ENCODE peak calls at places on chromosomes 5 and 9, in five cellular contexts. U is gastrocnemius medialis, A is neural progenitor cell, O is aorta, D is left ventricle myocardium inferior. H is an unnamed sample. For H3K36me3, the result is how much of the 10 kb centered on the place peaks cover.

GRCh38 chr5:151612689-151613427 is 21.7 kb upstream of the FAT2 start:
- DNase-seq in U (peak), A (no peak), O (no peak), D (no peak), H (no peak)

GRCh38 chr9:124880501-124880900 is 18.6 kb downstream of the ARPC5L start:
- DNase-seq in U (no peak), A (no peak), O (no peak), D (no peak), H (peak)

GRCh38 chr9:96219615-96220257 is 82.2 kb downstream of the HSD17B3 start:
- DNase-seq in U (no peak), A (peak), O (peak), D (peak), H (peak)

GRCh38 chr9:78031271-78031825 is at the start of gene GNAQ:
- DNase-seq in U (no peak), A (peak), O (peak), D (peak), H (peak)

GRCh38 chr9:14433293-14433818 is 119.4 kb upstream of the NFIB start:
- DNase-seq in U (no peak), A (no peak), O (no peak), D (no peak), H (no peak)

GRCh38 chr9:136537411-136537810 is 8.4 kb downstream of the NOTCH1 start:
- DNase-seq in U (no peak), A (no peak), O (no peak), D (no peak), H (no peak)

GRCh38 chr5:133611357-133612020 is 852 bp downstream of the FSTL4 start:
- DNase-seq in U (no peak), A (peak), O (no peak), D (no peak), H (no peak)

GRCh38 chr9:20558609-20559016 is 63.7 kb downstream of the MLLT3 start:
- DNase-seq in U (no peak), A (peak), O (no peak), D (no peak), H (no peak)

GRCh38 chr5:59140133-59140532 is 557.3 kb downstream of the RAB3C start:
- DNase-seq in U (no peak), A (no peak), O (no peak), D (no peak), H (no peak)

GRCh38 chr5:179306191-179307005 is 38.9 kb downstream of the ADAMTS2 start:
- DNase-seq in U (no peak), A (no peak), O (peak), D (no peak), H (no peak)

GRCh38 chr5:116329503-116329902 is 244.7 kb downstream of the COMMD10 start:
- DNase-seq in U (no peak), A (no peak), O (no peak), D (no peak), H (no peak)

GRCh38 chr5:136249678-136250266 is 56.8 kb upstream of the SMIM32 start:
- DNase-seq in U (no peak), A (peak), O (peak), D (peak), H (peak)

GRCh38 chr9:84271004-84271886 is 69.3 kb downstream of the SLC28A3 start:
- DNase-seq in U (peak), A (peak), O (no peak), D (peak), H (peak)

GRCh38 chr9:81535542-81536241 is 153.7 kb downstream of the TLE1 start:
- DNase-seq in U (no peak), A (peak), O (no peak), D (no peak), H (no peak)

GRCh38 chr9:111148994-111149759 is 110.9 kb upstream of the LPAR1 start:
- DNase-seq in U (no peak), A (no peak), O (no peak), D (peak), H (no peak)

GRCh38 chr9:34322899-34323591 is 6.0 kb downstream of the KIF24 start:
- DNase-seq in U (no peak), A (no peak), O (no peak), D (no peak), H (no peak)

GRCh38 chr9:70076678-70077077 is 33.0 kb downstream of the MAMDC2 start:
- DNase-seq in U (no peak), A (no peak), O (no peak), D (no peak), H (no peak)

GRCh38 chr5:115962565-115963402 is 509 bp downstream of the LVRN start:
- DNase-seq in U (no peak), A (peak), O (peak), D (no peak), H (peak)

GRCh38 chr5:14750712-14751111 is 86.2 kb downstream of the OTULIN start:
- DNase-seq in U (no peak), A (no peak), O (no peak), D (no peak), H (no peak)

GRCh38 chr5:14752497-14753071 is 88.1 kb downstream of the OTULIN start:
- DNase-seq in U (no peak), A (no peak), O (no peak), D (no peak), H (no peak)

GRCh38 chr5:14753947-14754346 is 89.4 kb downstream of the OTULIN start:
- DNase-seq in U (no peak), A (no peak), O (no peak), D (no peak), H (no peak)

GRCh38 chr5:14749579-14750091 is 85.1 kb downstream of the OTULIN start:
- DNase-seq in U (no peak), A (no peak), O (no peak), D (no peak), H (no peak)

GRCh38 chr5:14753292-14753691 is 88.8 kb downstream of the OTULIN start:
- DNase-seq in U (no peak), A (no peak), O (no peak), D (no peak), H (no peak)
- H3K36me3 ChIP-seq in U (under half), A (under half), O (under half), D (half or more), H (under half)

GRCh38 chr5:81778642-81779041 is 27.7 kb upstream of the SSBP2 start:
- DNase-seq in U (no peak), A (no peak), O (no peak), D (no peak), H (no peak)
- H3K4me3 ChIP-seq in U (peak), A (no peak), O (peak), D (peak), H (peak)

GRCh38 chr5:177489119-177489716 is 8.2 kb downstream of the PDLIM7 start:
- DNase-seq in U (no peak), A (peak), O (peak), D (no peak), H (no peak)

GRCh38 chr5:177484902-177485549 is 11.6 kb upstream of the DBN1 start:
- DNase-seq in U (no peak), A (no peak), O (no peak), D (no peak), H (no peak)

GRCh38 chr5:177487975-177488374 is 9.4 kb downstream of the PDLIM7 start:
- DNase-seq in U (no peak), A (no peak), O (no peak), D (no peak), H (no peak)

GRCh38 chr5:177486256-177486655 is 11.1 kb downstream of the PDLIM7 start:
- DNase-seq in U (no peak), A (no peak), O (no peak), D (no peak), H (no peak)

GRCh38 chr5:177487144-177487543 is 10.3 kb downstream of the PDLIM7 start:
- DNase-seq in U (no peak), A (no peak), O (no peak), D (no peak), H (no peak)
- H3K36me3 ChIP-seq in U (half or more), A (under half), O (under half), D (half or more), H (half or more)

DNA sequence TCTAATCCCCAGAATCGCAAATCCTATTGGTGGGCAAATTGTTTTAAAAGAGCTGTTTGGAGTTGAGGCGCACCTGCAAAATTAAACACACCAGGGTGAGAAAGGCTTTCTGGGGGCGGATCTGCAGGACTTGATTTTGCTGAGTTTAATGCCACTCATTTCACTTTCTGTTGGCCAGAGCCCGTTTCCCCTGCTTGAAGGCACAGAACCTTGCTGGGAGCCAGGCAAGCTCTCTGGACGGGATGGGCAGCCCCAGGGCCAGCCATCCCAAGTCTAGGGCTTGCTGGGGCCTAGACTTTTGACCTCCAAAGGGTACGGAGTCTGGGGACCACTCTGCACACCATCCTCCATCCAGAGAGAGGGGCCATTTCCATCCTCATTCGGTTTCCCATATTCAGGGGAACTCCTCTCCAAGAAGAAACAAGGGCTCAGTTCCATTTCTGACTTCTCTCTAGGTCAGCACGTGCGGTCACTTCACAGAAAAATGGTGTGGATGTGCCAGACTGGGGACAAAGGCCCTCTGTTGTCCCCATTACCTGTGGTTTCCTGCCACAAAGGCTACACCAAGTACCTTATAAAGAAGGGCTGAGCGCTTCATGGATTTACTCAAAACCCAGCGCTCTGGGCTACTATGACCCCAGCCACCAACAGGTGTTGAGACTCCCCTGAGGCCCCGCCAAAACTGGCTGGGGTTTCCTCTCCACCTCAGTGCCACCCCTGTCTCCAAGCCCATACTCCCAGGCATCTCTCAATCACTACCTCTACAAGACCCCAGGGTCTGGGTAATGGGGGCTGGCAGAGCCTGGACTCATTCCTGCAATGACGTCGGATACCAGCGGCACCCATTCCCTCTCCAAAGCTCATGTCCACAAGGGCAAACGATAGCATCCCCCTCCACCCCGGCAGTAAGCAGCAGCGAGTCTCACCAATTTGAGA is 170.0 kb downstream of the AUH start:
- DNase-seq in U (no peak), A (no peak), O (no peak), D (no peak), H (no peak)
- H3K4me3 ChIP-seq in U (peak), A (no peak), O (no peak), D (peak), H (no peak)

GRCh38 chr5:1090538-1090937 is 21.3 kb downstream of the SLC12A7 start:
- DNase-seq in U (no peak), A (no peak), O (no peak), D (peak), H (no peak)

GRCh38 chr5:1087428-1087827 is 24.4 kb downstream of the SLC12A7 start:
- DNase-seq in U (no peak), A (no peak), O (no peak), D (no peak), H (no peak)

GRCh38 chr5:1089621-1090040 is 22.2 kb downstream of the SLC12A7 start:
- DNase-seq in U (no peak), A (no peak), O (no peak), D (no peak), H (no peak)

GRCh38 chr5:1088031-1088430 is 23.8 kb downstream of the SLC12A7 start:
- DNase-seq in U (no peak), A (no peak), O (no peak), D (no peak), H (no peak)

GRCh38 chr5:1088726-1089125 is 23.1 kb downstream of the SLC12A7 start:
- DNase-seq in U (no peak), A (no peak), O (no peak), D (no peak), H (no peak)
- H3K36me3 ChIP-seq in U (under half), A (under half), O (under half), D (half or more), H (half or more)

DNA sequence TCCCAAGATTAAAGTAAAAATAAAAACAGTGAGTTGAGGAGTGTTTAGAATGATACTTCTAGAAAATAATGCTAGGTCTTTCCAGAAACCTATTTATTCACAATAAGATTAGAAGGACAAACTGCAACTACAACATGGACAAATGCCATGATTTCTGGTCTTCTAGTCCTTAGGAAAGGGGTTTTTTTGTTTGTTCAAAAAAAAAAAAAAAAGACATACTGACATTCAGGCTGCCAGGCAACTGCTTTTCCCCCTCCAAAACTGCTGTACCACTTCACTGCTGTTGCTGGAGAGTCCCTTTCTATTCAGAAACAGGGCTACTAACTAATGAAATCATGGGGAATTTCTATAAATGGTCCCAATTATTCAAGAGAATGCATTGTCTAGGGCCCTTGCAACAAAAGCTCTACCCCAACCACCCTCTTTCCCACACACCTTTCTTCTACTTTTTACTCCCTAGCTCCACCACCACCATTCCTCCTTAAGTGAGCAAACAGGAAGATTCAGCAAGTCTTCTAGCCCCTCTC is 14.0 kb downstream of the ZNF608 start:
- DNase-seq in U (no peak), A (no peak), O (no peak), D (no peak), H (no peak)
- H3K4me3 ChIP-seq in U (no peak), A (peak), O (no peak), D (no peak), H (no peak)

DNA sequence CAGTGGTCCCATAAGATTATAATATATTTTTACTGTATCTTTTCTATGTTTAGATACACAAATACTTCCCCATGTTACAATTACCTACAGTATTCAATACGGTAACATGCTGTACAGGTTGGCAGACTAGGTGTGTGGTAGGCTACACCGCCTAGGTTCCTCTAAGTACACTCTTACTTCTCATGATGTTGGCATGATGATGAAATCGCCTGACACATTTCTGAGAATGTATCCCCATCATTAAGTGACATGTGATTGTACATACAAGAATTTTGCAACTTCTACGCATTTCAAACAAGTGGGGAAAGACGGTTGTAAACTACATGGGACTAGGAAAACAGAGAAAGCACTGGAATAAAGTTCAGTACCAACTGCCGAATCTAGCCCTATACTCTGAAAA is 53.3 kb downstream of the SETX start:
- DNase-seq in U (no peak), A (no peak), O (no peak), D (no peak), H (no peak)
- H3K36me3 ChIP-seq in U (under half), A (under half), O (under half), D (half or more), H (half or more)

DNA sequence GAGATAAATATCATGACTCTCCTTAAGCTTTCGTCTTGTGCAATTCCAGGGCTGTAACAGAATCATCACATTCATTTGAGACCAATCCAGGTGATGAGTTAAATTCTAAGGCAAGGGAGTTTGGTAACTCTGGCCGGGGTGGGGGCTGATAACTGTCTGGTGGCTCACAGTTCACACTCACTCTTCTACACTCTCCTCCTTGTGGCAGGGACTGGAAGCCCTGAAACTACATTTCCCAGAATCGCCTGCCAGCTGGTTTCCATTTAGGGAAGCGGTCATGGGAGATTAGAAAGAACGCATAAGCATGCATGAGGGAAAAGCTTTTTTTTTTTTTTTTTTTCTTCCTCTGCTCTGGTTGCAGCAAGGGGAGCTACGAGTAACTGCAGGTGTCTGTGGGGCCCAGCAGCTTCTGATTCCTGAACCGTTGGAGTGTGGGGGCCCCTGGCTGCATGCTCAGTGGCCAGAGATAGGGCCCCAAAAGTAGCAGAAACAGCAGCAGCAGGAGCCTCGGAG is 154.8 kb upstream of the TBC1D2 start:
- DNase-seq in U (no peak), A (peak), O (no peak), D (peak), H (no peak)
- H3K4me3 ChIP-seq in U (no peak), A (no peak), O (no peak), D (no peak), H (no peak)

GRCh38 chr5:150000990-150001659 is 586 bp downstream of the HMGXB3 start:
- DNase-seq in U (no peak), A (peak), O (peak), D (peak), H (peak)

GRCh38 chr5:150006318-150006717 is 5.8 kb downstream of the HMGXB3 start:
- DNase-seq in U (no peak), A (no peak), O (no peak), D (no peak), H (no peak)

GRCh38 chr5:150001660-150002493 is 1.3 kb downstream of the HMGXB3 start:
- DNase-seq in U (no peak), A (peak), O (no peak), D (no peak), H (no peak)

GRCh38 chr5:150009671-150010387 is 9.3 kb downstream of the HMGXB3 start:
- DNase-seq in U (no peak), A (no peak), O (no peak), D (no peak), H (no peak)

GRCh38 chr5:150007050-150007449 is 6.5 kb downstream of the HMGXB3 start:
- DNase-seq in U (no peak), A (no peak), O (no peak), D (no peak), H (no peak)
- H3K36me3 ChIP-seq in U (half or more), A (under half), O (under half), D (half or more), H (half or more)

H was measured in lower lobe of right lung.